ENCODE peak calls at places on chromosomes 3 and 15, in four cellular contexts. O is B cell; T is stimulated activated CD4-positive, alpha-beta T cell treated with anti-CD3 and anti-CD28 coated beads, TNF-alpha, amount 100 ng/mL, for 24 hours; I is foreskin fibroblast. E is an unnamed sample.

GRCh38 chr3:73511555-73511954 is 113.2 kb downstream of the PDZRN3 start:
- DNase-seq in O (no peak), T (no peak), I (no peak), E (peak; percentile 59)

GRCh38 chr3:69090021-69090420 is 5.3 kb downstream of the ARL6IP5 start:
- DNase-seq in O (no peak), T (no peak), I (peak; percentile 76), E (no peak)

GRCh38 chr3:11224010-11224409 is 48.2 kb upstream of the ATG7 start:
- DNase-seq in O (no peak), T (no peak), I (no peak), E (no peak)

GRCh38 chr15:89399070-89399389 is 64.4 kb upstream of the POLG start:
- DNase-seq in O (no peak), T (no peak), I (no peak), E (no peak)

GRCh38 chr3:43638594-43639447 is 17.0 kb upstream of the ANO10 start:
- DNase-seq in O (peak; percentile 13), T (no peak), I (no peak), E (no peak)

GRCh38 chr3:189948724-189949045 is 172.0 kb downstream of the P3H2 start:
- DNase-seq in O (no peak), T (no peak), I (no peak), E (no peak)

GRCh38 chr3:176097036-176097435 is 1100.2 kb downstream of the TBL1XR1 start:
- DNase-seq in O (no peak), T (no peak), I (no peak), E (no peak)

GRCh38 chr15:58748787-58749531 is 548 bp downstream of the ADAM10 start:
- DNase-seq in O (peak; percentile 68), T (no peak), I (peak; percentile 18), E (peak; percentile 40)

GRCh38 chr3:143975549-143976152 is 4.0 kb downstream of the DIPK2A start:
- DNase-seq in O (peak; percentile 44), T (no peak), I (peak; percentile 61), E (peak; percentile 80)

GRCh38 chr3:160140756-160141155 is 84.5 kb upstream of the C3orf80 start:
- DNase-seq in O (no peak), T (no peak), I (no peak), E (no peak)

GRCh38 chr15:57307527-57308193 is 68.6 kb upstream of the CGNL1 start:
- DNase-seq in O (no peak), T (no peak), I (no peak), E (no peak)

GRCh38 chr3:60316121-60316783 is 935.0 kb downstream of the FHIT start:
- DNase-seq in O (no peak), T (no peak), I (no peak), E (no peak)

GRCh38 chr15:36495464-36495863 is 84.0 kb upstream of the CDIN1 start:
- DNase-seq in O (no peak), T (no peak), I (no peak), E (no peak)

GRCh38 chr3:187740446-187741399 is 4.5 kb downstream of the BCL6 start:
- DNase-seq in O (peak; percentile 84), T (peak; percentile 54), I (peak; percentile 77), E (peak; percentile 59)

GRCh38 chr3:130658666-130659065 is 88.0 kb downstream of the PIK3R4 start:
- DNase-seq in O (no peak), T (no peak), I (peak; percentile 59), E (no peak)

GRCh38 chr3:122572940-122573412 is 4.5 kb upstream of the PARP15 start:
- DNase-seq in O (peak; percentile 60), T (no peak), I (peak; percentile 77), E (no peak)